ENCODE peak calls at places on chromosomes 1 and 21, in nine cellular contexts. U is effector memory CD4-positive, alpha-beta T cell; K is A549; Q is CD8-positive, alpha-beta T cell; V is ovary; R is heart right ventricle; E is IMR-90; C is neural progenitor cell; A is left ventricle myocardium inferior. B is an unnamed sample.

GRCh38 chr1:106571109-106571508 is 485.4 kb upstream of the PRMT6 start:
- DNase-seq in U (no peak), R (no peak), A (no peak), E (no peak), Q (no peak), K (no peak), C (no peak), V (no peak), B (no peak)

GRCh38 chr1:239616686-239617085 is 230.3 kb downstream of the CHRM3 start:
- DNase-seq in A (no peak), Q (no peak), R (no peak), K (no peak), E (no peak), U (no peak), C (no peak), V (no peak), B (no peak)

GRCh38 chr1:17369466-17369865 is 2.5 kb upstream of the PADI6 start:
- DNase-seq in V (no peak), K (no peak), R (no peak), A (no peak), E (peak), Q (no peak), C (no peak), U (no peak), B (no peak)

GRCh38 chr1:65002156-65002507 is 35.8 kb upstream of the JAK1 start:
- DNase-seq in C (no peak), U (no peak), K (no peak), A (no peak), E (no peak), V (no peak), R (no peak), Q (no peak), B (no peak)

GRCh38 chr1:183761871-183762270 is 43.0 kb upstream of the RGL1 start:
- DNase-seq in E (peak), K (no peak), R (no peak), Q (no peak), V (no peak), C (no peak), U (no peak), A (no peak), B (no peak)

GRCh38 chr1:75136921-75137641 is 2.9 kb downstream of the LHX8 start:
- DNase-seq in R (no peak), Q (no peak), A (no peak), E (no peak), C (peak), U (no peak), V (no peak), K (no peak), B (no peak)

GRCh38 chr1:209769171-209769904 is 13.5 kb downstream of the TRAF3IP3 start:
- DNase-seq in A (peak), C (no peak), R (peak), U (peak), E (peak), V (peak), Q (peak), K (no peak), B (peak)

GRCh38 chr1:155607708-155608107 is 2.3 kb upstream of the MSTO1 start:
- DNase-seq in Q (no peak), A (no peak), E (peak), K (no peak), V (no peak), R (no peak), C (no peak), U (no peak), B (no peak)

GRCh38 chr21:16082038-16082816 is 352.4 kb downstream of the USP25 start:
- DNase-seq in C (peak), E (peak), U (no peak), R (no peak), Q (no peak), V (no peak), K (no peak), A (no peak), B (no peak)

GRCh38 chr1:198542632-198543031 is 2.2 kb upstream of the ATP6V1G3 start:
- DNase-seq in A (no peak), Q (no peak), C (no peak), K (no peak), E (no peak), U (no peak), R (no peak), V (no peak), B (no peak)

GRCh38 chr1:20185834-20186782 is at the start of the genes PLA2G2C and UBXN10:
- DNase-seq in K (no peak), C (peak), R (peak), U (peak), A (peak), Q (peak), V (peak), E (no peak), B (no peak)

DNA sequence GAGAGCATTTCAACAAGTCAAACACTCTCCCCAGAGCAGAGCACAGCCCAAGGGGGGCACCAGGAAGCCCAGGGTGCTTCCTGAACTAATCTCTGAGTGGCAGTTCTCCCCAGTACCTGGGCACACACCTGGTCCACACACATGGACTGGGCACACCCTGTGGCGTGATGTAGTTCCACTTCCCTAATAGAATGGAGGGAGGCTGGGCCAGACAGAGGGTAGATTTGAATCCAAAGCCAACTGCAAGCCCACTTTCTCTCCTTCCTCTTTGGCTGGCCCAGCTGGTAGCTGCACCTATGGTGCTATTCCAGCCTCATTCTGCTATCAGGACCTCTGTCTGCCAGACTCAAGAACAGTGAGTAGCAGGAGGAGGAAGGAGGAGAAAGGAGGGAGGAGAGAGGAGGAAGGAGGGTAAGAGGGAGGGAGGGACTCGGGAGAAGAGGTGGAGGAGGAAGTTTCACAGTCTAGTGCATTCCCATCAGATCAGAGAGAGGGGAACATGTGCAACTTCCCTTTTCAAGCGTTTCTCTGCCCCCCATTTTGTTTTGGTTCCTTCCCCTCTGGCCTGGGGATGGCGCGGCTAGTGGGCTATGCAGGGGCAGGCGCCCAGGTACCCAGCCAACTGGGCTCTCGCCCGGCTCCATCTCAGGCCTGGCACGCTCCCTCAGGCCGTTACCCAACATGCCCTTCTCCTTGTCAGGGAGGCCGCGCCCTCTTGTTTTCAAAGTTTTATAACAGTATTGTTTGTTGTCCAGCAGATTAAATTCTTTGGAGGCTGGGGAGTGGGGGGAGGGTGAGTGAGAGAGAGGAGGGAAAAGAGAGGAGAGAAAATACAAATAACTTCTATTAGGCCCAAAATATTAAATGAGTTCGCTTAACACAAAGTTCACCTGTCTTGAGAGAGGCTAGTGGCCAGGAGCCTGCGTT is 55.8 kb downstream of the CD46 start:
- DNase-seq in C (no peak), U (no peak), E (no peak), R (peak), A (peak), V (no peak), K (no peak), Q (no peak), B (peak)
- H3K27ac ChIP-seq in C (no peak), U (peak), E (no peak), R (peak), A (peak), V (peak), K (peak), Q (no peak), B (peak)

DNA sequence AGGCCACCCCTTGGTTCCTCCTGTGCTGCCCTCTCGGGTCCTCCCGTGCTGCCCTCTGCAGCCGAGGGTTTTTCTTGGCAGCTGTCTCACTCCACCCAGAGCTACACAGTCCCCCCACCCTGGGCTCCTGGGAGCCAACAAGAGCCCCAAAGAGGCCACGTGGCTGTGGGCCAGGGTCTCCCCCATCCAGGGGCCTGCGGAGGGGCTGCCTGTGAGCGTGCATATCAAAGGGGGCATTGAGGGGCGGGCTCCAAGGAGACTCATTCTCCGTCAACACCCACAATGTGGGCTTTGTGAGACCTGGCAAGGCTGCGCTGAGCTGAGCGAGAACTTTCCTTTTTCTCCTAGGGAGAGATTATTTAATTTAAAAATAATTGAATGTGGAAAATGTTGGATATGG is 108.7 kb upstream of the ARHGEF16 start:
- DNase-seq in C (no peak), K (no peak), V (no peak), Q (no peak), A (no peak), U (no peak), R (no peak), E (no peak), B (no peak)
- H3K27ac ChIP-seq in C (no peak), K (no peak), V (no peak), Q (no peak), A (peak), U (no peak), R (no peak), E (no peak), B (peak)

GRCh38 chr1:181251001-181251712 is 162.7 kb downstream of the IER5 start:
- DNase-seq in A (no peak), C (no peak), U (no peak), R (no peak), E (peak), Q (no peak), K (peak), V (no peak), B (no peak)
- H3K27ac ChIP-seq in A (no peak), C (no peak), U (no peak), R (no peak), E (no peak), Q (no peak), K (no peak), V (no peak), B (no peak)

GRCh38 chr1:67713071-67713806 is 28.2 kb downstream of the GADD45A start:
- DNase-seq in U (no peak), A (no peak), R (no peak), Q (no peak), C (no peak), V (no peak), E (peak), K (peak), B (no peak)
- H3K27ac ChIP-seq in U (no peak), A (no peak), R (no peak), Q (no peak), C (no peak), V (no peak), E (no peak), K (peak), B (no peak)

GRCh38 chr1:41901551-41901950 is 17.2 kb downstream of the HIVEP3 start:
- DNase-seq in V (no peak), A (no peak), U (no peak), E (no peak), C (no peak), R (no peak), Q (no peak), K (no peak), B (no peak)
- H3K27ac ChIP-seq in V (no peak), A (peak), U (no peak), E (peak), C (no peak), R (no peak), Q (no peak), K (peak), B (no peak)

GRCh38 chr1:115672224-115673009 is 30.6 kb downstream of the VANGL1 start:
- DNase-seq in K (no peak), U (no peak), R (no peak), A (no peak), V (no peak), Q (no peak), C (no peak), E (no peak), B (no peak)
- H3K27ac ChIP-seq in K (peak), U (no peak), R (no peak), A (peak), V (no peak), Q (no peak), C (no peak), E (no peak), B (no peak)

GRCh38 chr1:116989851-116990250 is 11.7 kb upstream of the CD101 start:
- DNase-seq in E (no peak), K (no peak), Q (no peak), C (no peak), A (no peak), U (no peak), R (no peak), V (no peak), B (no peak)

GRCh38 chr1:116990612-116991151 is 10.9 kb upstream of the CD101 start:
- DNase-seq in A (peak), E (peak), R (peak), Q (no peak), C (no peak), U (no peak), V (no peak), K (no peak), B (no peak)

GRCh38 chr1:116988908-116989307 is 12.7 kb upstream of the CD101 start:
- DNase-seq in V (no peak), K (no peak), U (no peak), E (no peak), R (no peak), C (no peak), Q (no peak), A (no peak), B (no peak)

GRCh38 chr1:116988248-116988647 is 13.3 kb upstream of the CD101 start:
- DNase-seq in Q (no peak), R (peak), V (no peak), K (no peak), E (no peak), U (no peak), A (peak), C (no peak), B (no peak)

GRCh38 chr1:116991918-116992317 is 9.6 kb upstream of the CD101 start:
- DNase-seq in R (no peak), C (no peak), A (no peak), V (no peak), Q (no peak), U (no peak), E (no peak), K (no peak), B (no peak)
- H3K27ac ChIP-seq in R (no peak), C (no peak), A (peak), V (no peak), Q (no peak), U (no peak), E (no peak), K (no peak), B (no peak)

GRCh38 chr1:91711504-91712247 is 174.3 kb downstream of the TGFBR3 start:
- DNase-seq in V (no peak), C (no peak), A (no peak), R (no peak), E (no peak), K (no peak), Q (no peak), U (no peak), B (no peak)
- H3K27ac ChIP-seq in V (peak), C (no peak), A (peak), R (peak), E (no peak), K (no peak), Q (no peak), U (no peak), B (no peak)

DNA sequence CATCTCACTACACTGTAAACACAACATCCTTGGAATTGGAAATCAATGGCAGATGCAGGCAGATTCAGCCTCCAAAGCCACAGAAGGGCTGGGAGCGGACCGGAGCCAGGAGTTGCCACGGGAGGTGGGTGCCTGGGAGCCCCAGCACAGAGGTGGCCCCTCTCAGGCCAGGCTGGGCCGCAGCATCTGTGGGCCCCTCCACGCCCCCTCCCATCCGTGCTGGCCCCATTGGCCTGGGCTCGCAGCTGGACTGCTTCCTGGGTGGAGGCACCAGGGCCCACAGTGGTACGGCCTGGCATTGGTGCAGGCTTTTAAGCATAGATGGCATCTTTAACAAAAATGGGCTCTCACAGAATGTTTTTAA is 64.2 kb downstream of the SLX9 start:
- DNase-seq in R (peak), V (no peak), K (no peak), C (no peak), E (no peak), U (no peak), Q (no peak), A (no peak), B (no peak)
- H3K27ac ChIP-seq in R (no peak), V (no peak), K (no peak), C (no peak), E (no peak), U (no peak), Q (no peak), A (no peak), B (peak)

GRCh38 chr1:157992813-157993178 is 649 bp upstream of the KIRREL1 start:
- DNase-seq in Q (no peak), U (no peak), C (no peak), K (no peak), A (no peak), R (peak), V (no peak), E (no peak), B (no peak)

GRCh38 chr1:157994081-157994581 is 686 bp downstream of the KIRREL1 start:
- DNase-seq in C (no peak), V (peak), R (peak), U (no peak), E (no peak), Q (no peak), A (no peak), K (no peak), B (no peak)

GRCh38 chr1:157994704-157995540 is 1.5 kb downstream of the KIRREL1 start:
- DNase-seq in E (peak), V (peak), U (no peak), R (peak), A (no peak), K (no peak), Q (no peak), C (no peak), B (no peak)

GRCh38 chr1:157993179-157994080 is at the start of gene KIRREL1:
- DNase-seq in E (peak), U (no peak), Q (no peak), A (peak), K (no peak), C (peak), V (peak), R (peak), B (no peak)

DNA sequence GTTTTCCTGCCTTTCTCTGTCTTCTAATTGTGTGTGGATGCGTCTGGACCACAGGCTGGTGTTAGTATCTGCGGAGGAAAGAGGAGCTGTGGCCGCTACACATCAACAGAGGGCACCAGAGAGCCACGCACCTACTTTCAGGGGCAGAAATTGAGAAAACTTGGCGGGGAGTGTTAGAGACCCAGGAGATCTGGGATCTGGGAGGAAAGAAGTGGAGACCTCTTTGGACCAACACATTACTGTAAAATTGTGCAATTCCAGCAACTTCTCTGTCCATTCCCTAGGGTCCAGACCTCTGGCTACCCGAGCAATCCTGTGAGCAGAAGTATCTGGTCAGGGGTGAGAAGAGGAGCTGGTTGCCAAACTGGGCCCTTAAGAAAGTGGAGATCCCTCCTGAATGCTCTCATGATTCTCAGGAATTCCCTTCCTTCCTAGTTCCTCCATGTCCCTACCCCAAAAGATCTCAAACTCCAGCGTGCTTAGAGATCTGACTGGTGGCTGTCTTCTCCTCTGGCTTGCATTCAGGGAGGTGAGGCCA is 1.3 kb upstream of the KIRREL1 start:
- DNase-seq in E (peak), R (peak), C (peak), Q (peak), K (peak), V (peak), U (peak), A (peak), B (no peak)
- H3K27ac ChIP-seq in E (peak), R (no peak), C (no peak), Q (no peak), K (peak), V (peak), U (no peak), A (peak), B (no peak)

B was measured in caudate nucleus.